ENCODE peak calls at places on chromosomes 13 and 19, in nine cellular contexts. One of them, this sample, is unnamed.

GRCh38 chr13:104635879-104636278 is 1569.7 kb upstream of the SLC10A2 start:
- DNase-seq in T-cell: no peak
- DNase-seq in SK-MEL-5: no peak
- DNase-seq in ACHN: no peak
- DNase-seq in EH: no peak
- DNase-seq in amniotic epithelial cell: no peak
- DNase-seq in HFFc6: no peak
- DNase-seq in IMR-90: no peak
- DNase-seq in NCI-H345: no peak
- DNase-seq in this sample: no peak

GRCh38 chr19:18097217-18097992 is at the start of gene MAST3:
- DNase-seq in T-cell: peak; percentile 76
- DNase-seq in SK-MEL-5: peak; percentile 80
- DNase-seq in ACHN: peak; percentile 78
- DNase-seq in EH: peak; percentile 78
- DNase-seq in amniotic epithelial cell: peak; percentile 71
- DNase-seq in HFFc6: no peak
- DNase-seq in IMR-90: peak; percentile 67
- DNase-seq in NCI-H345: peak; percentile 75
- DNase-seq in this sample: peak; percentile 51

GRCh38 chr19:14149509-14149994 is 13.2 kb upstream of the ASF1B start:
- DNase-seq in T-cell: peak; percentile 54
- DNase-seq in SK-MEL-5: no peak
- DNase-seq in ACHN: no peak
- DNase-seq in EH: peak; percentile 43
- DNase-seq in amniotic epithelial cell: no peak
- DNase-seq in HFFc6: no peak
- DNase-seq in IMR-90: no peak
- DNase-seq in NCI-H345: no peak
- DNase-seq in this sample: no peak

GRCh38 chr19:55101261-55101660 is 16.2 kb downstream of the PPP1R12C start:
- DNase-seq in T-cell: no peak
- DNase-seq in SK-MEL-5: no peak
- DNase-seq in ACHN: no peak
- DNase-seq in EH: no peak
- DNase-seq in amniotic epithelial cell: no peak
- DNase-seq in HFFc6: no peak
- DNase-seq in IMR-90: no peak
- DNase-seq in NCI-H345: no peak
- DNase-seq in this sample: no peak

GRCh38 chr13:95679722-95680121 is 2.8 kb downstream of the DNAJC3 start:
- DNase-seq in T-cell: no peak
- DNase-seq in SK-MEL-5: no peak
- DNase-seq in ACHN: no peak
- DNase-seq in EH: no peak
- DNase-seq in amniotic epithelial cell: no peak
- DNase-seq in HFFc6: no peak
- DNase-seq in IMR-90: no peak
- DNase-seq in NCI-H345: no peak
- DNase-seq in this sample: no peak

GRCh38 chr13:106710267-106710666 is 142.3 kb upstream of the ARGLU1 start:
- DNase-seq in T-cell: no peak
- DNase-seq in SK-MEL-5: no peak
- DNase-seq in ACHN: no peak
- DNase-seq in EH: no peak
- DNase-seq in amniotic epithelial cell: no peak
- DNase-seq in HFFc6: no peak
- DNase-seq in IMR-90: no peak
- DNase-seq in NCI-H345: no peak
- DNase-seq in this sample: no peak

GRCh38 chr13:112748947-112749346 is 59.1 kb downstream of the ATP11A start:
- DNase-seq in T-cell: no peak
- DNase-seq in SK-MEL-5: no peak
- DNase-seq in ACHN: no peak
- DNase-seq in EH: no peak
- DNase-seq in amniotic epithelial cell: peak; percentile 34
- DNase-seq in HFFc6: no peak
- DNase-seq in IMR-90: no peak
- DNase-seq in NCI-H345: no peak
- DNase-seq in this sample: no peak

GRCh38 chr13:93248627-93249047 is 22.0 kb downstream of the GPC6 start:
- DNase-seq in T-cell: no peak
- DNase-seq in SK-MEL-5: peak; percentile 78
- DNase-seq in ACHN: peak; percentile 93
- DNase-seq in EH: peak; percentile 62
- DNase-seq in amniotic epithelial cell: peak; percentile 67
- DNase-seq in HFFc6: peak; percentile 27
- DNase-seq in IMR-90: peak; percentile 35
- DNase-seq in NCI-H345: peak; percentile 94
- DNase-seq in this sample: peak; percentile 95

GRCh38 chr19:19662344-19662743 is 1.1 kb downstream of the ATP13A1 start:
- DNase-seq in T-cell: no peak
- DNase-seq in SK-MEL-5: no peak
- DNase-seq in ACHN: no peak
- DNase-seq in EH: no peak
- DNase-seq in amniotic epithelial cell: no peak
- DNase-seq in HFFc6: no peak
- DNase-seq in IMR-90: no peak
- DNase-seq in NCI-H345: no peak
- DNase-seq in this sample: no peak

GRCh38 chr19:57830071-57830602 is at the start of gene ZNF587B:
- DNase-seq in T-cell: no peak
- DNase-seq in SK-MEL-5: no peak
- DNase-seq in ACHN: peak; percentile 5
- DNase-seq in EH: peak; percentile 55
- DNase-seq in amniotic epithelial cell: peak; percentile 85
- DNase-seq in HFFc6: no peak
- DNase-seq in IMR-90: peak; percentile 74
- DNase-seq in NCI-H345: no peak
- DNase-seq in this sample: peak; percentile 45

GRCh38 chr13:48625396-48626076 is 28.2 kb upstream of the CYSLTR2 start:
- DNase-seq in T-cell: no peak
- DNase-seq in SK-MEL-5: peak; percentile 29
- DNase-seq in ACHN: no peak
- DNase-seq in EH: no peak
- DNase-seq in amniotic epithelial cell: peak; percentile 37
- DNase-seq in HFFc6: no peak
- DNase-seq in IMR-90: no peak
- DNase-seq in NCI-H345: no peak
- DNase-seq in this sample: no peak

GRCh38 chr13:114099918-114100445 is 32.4 kb downstream of the RASA3 start:
- DNase-seq in T-cell: no peak
- DNase-seq in SK-MEL-5: peak; percentile 81
- DNase-seq in ACHN: no peak
- DNase-seq in EH: peak; percentile 77
- DNase-seq in amniotic epithelial cell: peak; percentile 79
- DNase-seq in HFFc6: no peak
- DNase-seq in IMR-90: peak; percentile 44
- DNase-seq in NCI-H345: peak; percentile 19
- DNase-seq in this sample: no peak

GRCh38 chr13:87234981-87235380 is 436.2 kb upstream of the SLITRK5 start:
- DNase-seq in T-cell: no peak
- DNase-seq in SK-MEL-5: no peak
- DNase-seq in ACHN: no peak
- DNase-seq in EH: no peak
- DNase-seq in amniotic epithelial cell: peak; percentile 89
- DNase-seq in HFFc6: no peak
- DNase-seq in IMR-90: peak; percentile 64
- DNase-seq in NCI-H345: no peak
- DNase-seq in this sample: no peak

GRCh38 chr13:102225892-102226291 is 176.0 kb downstream of the FGF14 start:
- DNase-seq in T-cell: no peak
- DNase-seq in SK-MEL-5: no peak
- DNase-seq in ACHN: no peak
- DNase-seq in EH: no peak
- DNase-seq in amniotic epithelial cell: no peak
- DNase-seq in HFFc6: no peak
- DNase-seq in IMR-90: no peak
- DNase-seq in NCI-H345: no peak
- DNase-seq in this sample: no peak

GRCh38 chr13:83935566-83935965 is 53.3 kb upstream of the SLITRK1 start:
- DNase-seq in T-cell: no peak
- DNase-seq in SK-MEL-5: no peak
- DNase-seq in ACHN: no peak
- DNase-seq in EH: no peak
- DNase-seq in amniotic epithelial cell: no peak
- DNase-seq in HFFc6: no peak
- DNase-seq in IMR-90: no peak
- DNase-seq in NCI-H345: no peak
- DNase-seq in this sample: no peak

GRCh38 chr13:40992678-40993077 is 26.4 kb downstream of the ELF1 start:
- DNase-seq in T-cell: no peak
- DNase-seq in SK-MEL-5: peak; percentile 38
- DNase-seq in ACHN: no peak
- DNase-seq in EH: no peak
- DNase-seq in amniotic epithelial cell: no peak
- DNase-seq in HFFc6: no peak
- DNase-seq in IMR-90: no peak
- DNase-seq in NCI-H345: peak; percentile 13
- DNase-seq in this sample: no peak

GRCh38 chr13:28423010-28423409 is 71.9 kb downstream of the FLT1 start:
- DNase-seq in T-cell: peak; percentile 5
- DNase-seq in SK-MEL-5: no peak
- DNase-seq in ACHN: no peak
- DNase-seq in EH: no peak
- DNase-seq in amniotic epithelial cell: no peak
- DNase-seq in HFFc6: no peak
- DNase-seq in IMR-90: no peak
- DNase-seq in NCI-H345: no peak
- DNase-seq in this sample: no peak

GRCh38 chr19:7868326-7868670 is 5.9 kb downstream of the PRR36 start:
- DNase-seq in T-cell: no peak
- DNase-seq in SK-MEL-5: no peak
- DNase-seq in ACHN: no peak
- DNase-seq in EH: no peak
- DNase-seq in amniotic epithelial cell: no peak
- DNase-seq in HFFc6: no peak
- DNase-seq in IMR-90: no peak
- DNase-seq in NCI-H345: no peak
- DNase-seq in this sample: no peak

GRCh38 chr19:55210120-55210493 is 806 bp upstream of the PTPRH start:
- DNase-seq in T-cell: no peak
- DNase-seq in SK-MEL-5: no peak
- DNase-seq in ACHN: peak; percentile 84
- DNase-seq in EH: peak; percentile 97
- DNase-seq in amniotic epithelial cell: peak; percentile 93
- DNase-seq in HFFc6: peak; percentile 96
- DNase-seq in IMR-90: peak; percentile 98
- DNase-seq in NCI-H345: peak; percentile 59
- DNase-seq in this sample: peak; percentile 52

GRCh38 chr19:5130371-5131030 is 161.6 kb downstream of the KDM4B start:
- DNase-seq in T-cell: peak; percentile 86
- DNase-seq in SK-MEL-5: no peak
- DNase-seq in ACHN: no peak
- DNase-seq in EH: no peak
- DNase-seq in amniotic epithelial cell: no peak
- DNase-seq in HFFc6: no peak
- DNase-seq in IMR-90: no peak
- DNase-seq in NCI-H345: no peak
- DNase-seq in this sample: no peak

GRCh38 chr13:61954092-61954491 is 538.4 kb upstream of the PCDH20 start:
- DNase-seq in T-cell: no peak
- DNase-seq in SK-MEL-5: peak; percentile 57
- DNase-seq in ACHN: peak; percentile 56
- DNase-seq in EH: no peak
- DNase-seq in amniotic epithelial cell: no peak
- DNase-seq in HFFc6: no peak
- DNase-seq in IMR-90: peak; percentile 0
- DNase-seq in NCI-H345: peak; percentile 40
- DNase-seq in this sample: no peak

GRCh38 chr13:80527400-80527799 is 186.5 kb upstream of the SPRY2 start:
- DNase-seq in T-cell: no peak
- DNase-seq in SK-MEL-5: no peak
- DNase-seq in ACHN: no peak
- DNase-seq in EH: no peak
- DNase-seq in amniotic epithelial cell: no peak
- DNase-seq in HFFc6: no peak
- DNase-seq in IMR-90: no peak
- DNase-seq in NCI-H345: no peak
- DNase-seq in this sample: no peak

GRCh38 chr19:58519087-58519354 is 589 bp downstream of the ZBTB45 start:
- DNase-seq in T-cell: peak; percentile 21
- DNase-seq in SK-MEL-5: peak; percentile 60
- DNase-seq in ACHN: peak; percentile 76
- DNase-seq in EH: peak; percentile 79
- DNase-seq in amniotic epithelial cell: peak; percentile 67
- DNase-seq in HFFc6: peak; percentile 60
- DNase-seq in IMR-90: peak; percentile 74
- DNase-seq in NCI-H345: peak; percentile 49
- DNase-seq in this sample: peak; percentile 34

GRCh38 chr19:13639342-13639929 is 124.9 kb upstream of the MRI1 start:
- DNase-seq in T-cell: no peak
- DNase-seq in SK-MEL-5: no peak
- DNase-seq in ACHN: no peak
- DNase-seq in EH: no peak
- DNase-seq in amniotic epithelial cell: no peak
- DNase-seq in HFFc6: no peak
- DNase-seq in IMR-90: no peak
- DNase-seq in NCI-H345: no peak
- DNase-seq in this sample: no peak

GRCh38 chr19:52936151-52936957 is 13.1 kb upstream of the ZNF888 start:
- DNase-seq in T-cell: no peak
- DNase-seq in SK-MEL-5: no peak
- DNase-seq in ACHN: no peak
- DNase-seq in EH: no peak
- DNase-seq in amniotic epithelial cell: peak; percentile 84
- DNase-seq in HFFc6: no peak
- DNase-seq in IMR-90: no peak
- DNase-seq in NCI-H345: no peak
- DNase-seq in this sample: no peak

GRCh38 chr13:93066187-93066586 is 160.4 kb upstream of the GPC6 start:
- DNase-seq in T-cell: no peak
- DNase-seq in SK-MEL-5: no peak
- DNase-seq in ACHN: no peak
- DNase-seq in EH: peak; percentile 12
- DNase-seq in amniotic epithelial cell: peak; percentile 97
- DNase-seq in HFFc6: no peak
- DNase-seq in IMR-90: peak; percentile 91
- DNase-seq in NCI-H345: no peak
- DNase-seq in this sample: no peak

GRCh38 chr13:80284290-80284689 is 56.6 kb downstream of the SPRY2 start:
- DNase-seq in T-cell: no peak
- DNase-seq in SK-MEL-5: no peak
- DNase-seq in ACHN: no peak
- DNase-seq in EH: no peak
- DNase-seq in amniotic epithelial cell: no peak
- DNase-seq in HFFc6: no peak
- DNase-seq in IMR-90: no peak
- DNase-seq in NCI-H345: no peak
- DNase-seq in this sample: no peak

GRCh38 chr19:6214881-6215541 is 64.8 kb downstream of the MLLT1 start:
- DNase-seq in T-cell: no peak
- DNase-seq in SK-MEL-5: no peak
- DNase-seq in ACHN: no peak
- DNase-seq in EH: no peak
- DNase-seq in amniotic epithelial cell: no peak
- DNase-seq in HFFc6: no peak
- DNase-seq in IMR-90: no peak
- DNase-seq in NCI-H345: no peak
- DNase-seq in this sample: no peak

GRCh38 chr13:27923794-27924528 is 4.2 kb downstream of the PDX1 start:
- DNase-seq in T-cell: no peak
- DNase-seq in SK-MEL-5: no peak
- DNase-seq in ACHN: no peak
- DNase-seq in EH: no peak
- DNase-seq in amniotic epithelial cell: no peak
- DNase-seq in HFFc6: no peak
- DNase-seq in IMR-90: no peak
- DNase-seq in NCI-H345: no peak
- DNase-seq in this sample: no peak